ENCODE peak calls at places on chromosomes 13 and 19, in four cellular contexts. Z is MCF 10A; I is activated CD4-positive, alpha-beta T cell treated with anti-CD3 and anti-CD28 coated beads for 24 hours; A is CD4-positive, alpha-beta memory T cell. K is an unnamed sample.

GRCh38 chr19:342801-343421 is 1.7 kb downstream of the MIER2 start:
- DNase-seq in Z (peak; percentile 88), A (no peak), I (no peak), K (no peak)

GRCh38 chr13:47215741-47216140 is 318.9 kb upstream of the HTR2A start:
- DNase-seq in I (no peak), Z (peak; percentile 67), A (no peak), K (no peak)

GRCh38 chr13:52053460-52053859 is 29.0 kb downstream of the UTP14C start:
- DNase-seq in A (no peak), I (no peak), Z (no peak), K (no peak)

GRCh38 chr13:41465215-41465907 is 8.0 kb downstream of the RGCC start:
- DNase-seq in A (peak; percentile 88), I (peak; percentile 75), Z (peak; percentile 21), K (no peak)

GRCh38 chr19:33518541-33518940 is 3.0 kb downstream of the PEPD start:
- DNase-seq in A (no peak), I (no peak), Z (no peak), K (no peak)

GRCh38 chr13:25384747-25385270 is 13.0 kb downstream of the ATP8A2 start:
- DNase-seq in I (no peak), Z (no peak), A (no peak), K (no peak)

GRCh38 chr19:36113895-36114762 is 546 bp downstream of the POLR2I start:
- DNase-seq in Z (peak; percentile 40), A (no peak), I (peak; percentile 22), K (peak; percentile 9)

GRCh38 chr13:23695711-23696512 is 125.7 kb downstream of the TNFRSF19 start:
- DNase-seq in Z (no peak), A (peak; percentile 55), I (peak; percentile 30), K (no peak)

GRCh38 chr13:45011198-45011597 is 21.9 kb downstream of the GPALPP1 start:
- DNase-seq in I (no peak), Z (no peak), A (no peak), K (no peak)

GRCh38 chr19:13762635-13763235 is 1.6 kb upstream of the MRI1 start:
- DNase-seq in Z (no peak), I (no peak), A (no peak), K (no peak)

GRCh38 chr13:96527497-96527896 is 437.6 kb downstream of the HS6ST3 start:
- DNase-seq in A (no peak), I (no peak), Z (no peak), K (no peak)

GRCh38 chr19:45424191-45425058 is 708 bp upstream of the ERCC1 start:
- DNase-seq in A (no peak), I (no peak), Z (peak; percentile 98), K (peak; percentile 53)

GRCh38 chr19:18489627-18490184 is 32.2 kb downstream of the ELL start:
- DNase-seq in Z (no peak), I (no peak), A (no peak), K (no peak)

GRCh38 chr13:59342396-59342795 is 821.3 kb downstream of the DIAPH3 start:
- DNase-seq in Z (no peak), A (no peak), I (no peak), K (no peak)

GRCh38 chr13:48151766-48152165 is 56.9 kb upstream of the MED4 start:
- DNase-seq in Z (no peak), A (no peak), I (no peak), K (no peak)

GRCh38 chr19:13033819-13034611 is 38.7 kb downstream of the NFIX start:
- DNase-seq in I (peak; percentile 45), Z (peak; percentile 77), A (peak; percentile 25), K (peak; percentile 77)

GRCh38 chr13:97030705-97031452 is 36.6 kb upstream of the OXGR1 start:
- DNase-seq in A (no peak), I (no peak), Z (peak; percentile 51), K (peak; percentile 15)

GRCh38 chr19:40907968-40908735 is 26.1 kb upstream of the CYP2A7 start:
- DNase-seq in Z (no peak), I (peak; percentile 53), A (peak; percentile 14), K (peak; percentile 6)

GRCh38 chr13:39273953-39274352 is 235.7 kb downstream of the NHLRC3 start:
- DNase-seq in Z (peak; percentile 18), A (no peak), I (no peak), K (no peak)

GRCh38 chr13:24148414-24149305 is 11.9 kb upstream of the SPATA13 start:
- DNase-seq in I (no peak), A (no peak), Z (peak; percentile 86), K (peak; percentile 37)

GRCh38 chr19:919157-920050 is 2.3 kb downstream of the KISS1R start:
- DNase-seq in I (no peak), Z (no peak), A (peak; percentile 51), K (no peak)

GRCh38 chr19:18298601-18299000 is 17.2 kb upstream of the JUND start:
- DNase-seq in A (no peak), I (no peak), Z (no peak), K (no peak)